ENCODE peak calls at places on chromosome 13, in five cellular contexts. One of them, this sample, is unnamed.

GRCh38 chr13:100044936-100045335 is 44.0 kb upstream of the PCCA start:
- DNase-seq in retina: no peak
- DNase-seq in effector CD4-positive, alpha-beta T cell: no peak
- DNase-seq in RWPE1: no peak
- DNase-seq in HTR-8/SVneo: no peak
- DNase-seq in this sample: no peak

GRCh38 chr13:40159736-40160135 is 504.3 kb downstream of the COG6 start:
- DNase-seq in effector CD4-positive, alpha-beta T cell: no peak
- DNase-seq in HTR-8/SVneo: no peak
- DNase-seq in retina: no peak
- DNase-seq in RWPE1: no peak
- DNase-seq in this sample: no peak

GRCh38 chr13:96089749-96090239 is at the start of gene HS6ST3:
- DNase-seq in retina: peak
- DNase-seq in effector CD4-positive, alpha-beta T cell: no peak
- DNase-seq in RWPE1: peak
- DNase-seq in HTR-8/SVneo: no peak
- DNase-seq in this sample: no peak

GRCh38 chr13:59103004-59103768 is 1060.5 kb downstream of the DIAPH3 start:
- DNase-seq in effector CD4-positive, alpha-beta T cell: no peak
- DNase-seq in RWPE1: no peak
- DNase-seq in HTR-8/SVneo: no peak
- DNase-seq in retina: no peak
- DNase-seq in this sample: no peak

GRCh38 chr13:91326156-91326555 is 21.3 kb upstream of the MIR17HG start:
- DNase-seq in HTR-8/SVneo: no peak
- DNase-seq in retina: no peak
- DNase-seq in RWPE1: no peak
- DNase-seq in effector CD4-positive, alpha-beta T cell: no peak
- DNase-seq in this sample: no peak

GRCh38 chr13:20191902-20192469 is 752 bp downstream of the GJB2 start:
- DNase-seq in RWPE1: no peak
- DNase-seq in HTR-8/SVneo: no peak
- DNase-seq in retina: peak
- DNase-seq in effector CD4-positive, alpha-beta T cell: no peak
- DNase-seq in this sample: no peak

GRCh38 chr13:48660356-48661076 is 6.8 kb downstream of the CYSLTR2 start:
- DNase-seq in effector CD4-positive, alpha-beta T cell: no peak
- DNase-seq in RWPE1: no peak
- DNase-seq in retina: peak
- DNase-seq in HTR-8/SVneo: no peak
- DNase-seq in this sample: no peak

GRCh38 chr13:102770435-102770834 is 3.2 kb downstream of the TEX30 start:
- DNase-seq in effector CD4-positive, alpha-beta T cell: no peak
- DNase-seq in RWPE1: no peak
- DNase-seq in retina: no peak
- DNase-seq in HTR-8/SVneo: no peak
- DNase-seq in this sample: no peak

GRCh38 chr13:44664308-44664707 is 88.2 kb upstream of the TSC22D1 start:
- DNase-seq in RWPE1: no peak
- DNase-seq in effector CD4-positive, alpha-beta T cell: no peak
- DNase-seq in retina: no peak
- DNase-seq in HTR-8/SVneo: no peak
- DNase-seq in this sample: no peak